ENCODE peak calls at places on chromosomes 16 and 17, in five cellular contexts. F, E, S, J and Z are unnamed samples.
A peak's percentile ranks its signal among the peaks of the same experiment; 100 is the strongest.

GRCh38 chr17:22273308-22273707 is 581.0 kb downstream of the KCNJ18 start:
- DNase-seq in F (no peak), E (no peak), S (no peak), J (no peak), Z (no peak)

GRCh38 chr17:57357830-57358426 is 101.6 kb downstream of the MSI2 start:
- DNase-seq in F (no peak), E (peak; percentile 33), S (no peak), J (no peak), Z (no peak)

GRCh38 chr17:50916708-50917417 is 50.7 kb upstream of the TOB1 start:
- DNase-seq in F (no peak), E (no peak), S (no peak), J (peak; percentile 58), Z (no peak)

GRCh38 chr16:89598199-89598598 is 15.2 kb upstream of the DPEP1 start:
- DNase-seq in F (no peak), E (no peak), S (no peak), J (no peak), Z (no peak)

GRCh38 chr17:41211845-41212466 is 14.5 kb upstream of the KRTAP9-2 start:
- DNase-seq in F (no peak), E (peak; percentile 22), S (no peak), J (no peak), Z (no peak)

GRCh38 chr16:15041260-15042011 is 14.4 kb downstream of the NTAN1 start:
- DNase-seq in F (peak; percentile 78), E (peak; percentile 78), S (no peak), J (peak; percentile 89), Z (peak; percentile 88)

GRCh38 chr17:75048396-75048933 is 1.4 kb downstream of the KCTD2 start:
- DNase-seq in F (peak; percentile 41), E (no peak), S (no peak), J (no peak), Z (no peak)

GRCh38 chr16:84053237-84053636 is 10.6 kb upstream of the SLC38A8 start:
- DNase-seq in F (no peak), E (peak; percentile 1), S (no peak), J (no peak), Z (peak; percentile 66)

GRCh38 chr17:62641101-62641500 is 13.6 kb downstream of the MRC2 start:
- DNase-seq in F (no peak), E (no peak), S (no peak), J (no peak), Z (no peak)

GRCh38 chr16:28188085-28188916 is 23.5 kb downstream of the XPO6 start:
- DNase-seq in F (no peak), E (no peak), S (no peak), J (no peak), Z (no peak)
- TF ChIP-seq EP300 in F (no peak), E (no peak), S (no peak), J (no peak), Z (no peak)

GRCh38 chr17:61219460-61219859 is 180.2 kb upstream of the TBX2 start:
- DNase-seq in F (no peak), E (no peak), S (peak; percentile 39), J (no peak), Z (no peak)
- TF ChIP-seq POLR2AphosphoS5 in F (no peak), E (peak; percentile 21), S (no peak), J (no peak), Z (no peak)

GRCh38 chr16:16062023-16062932 is 112.9 kb downstream of the ABCC1 start:
- DNase-seq in F (no peak), E (peak; percentile 19), S (no peak), J (no peak), Z (no peak)
- TF ChIP-seq EP300 in F (peak; percentile 87), E (peak; percentile 66), S (no peak), J (no peak), Z (peak; percentile 93)

GRCh38 chr17:30158896-30159625 is 42.4 kb downstream of the NSRP1 start:
- DNase-seq in F (no peak), E (no peak), S (no peak), J (no peak), Z (no peak)
- TF ChIP-seq POLR2AphosphoS5 in F (no peak), E (no peak), S (no peak), J (no peak), Z (no peak)

GRCh38 chr17:55925440-55925839 is 174.6 kb downstream of the PCTP start:
- DNase-seq in F (no peak), E (no peak), S (no peak), J (no peak), Z (no peak)

GRCh38 chr17:55926276-55926995 is 175.6 kb downstream of the PCTP start:
- DNase-seq in F (no peak), E (no peak), S (no peak), J (no peak), Z (no peak)

GRCh38 chr17:55931448-55931847 is 180.6 kb downstream of the PCTP start:
- DNase-seq in F (no peak), E (no peak), S (no peak), J (no peak), Z (no peak)

GRCh38 chr17:55930291-55930809 is 179.5 kb downstream of the PCTP start:
- DNase-seq in F (no peak), E (no peak), S (no peak), J (no peak), Z (no peak)
- TF ChIP-seq EP300 in F (no peak), E (no peak), S (no peak), J (no peak), Z (no peak)

DNA sequence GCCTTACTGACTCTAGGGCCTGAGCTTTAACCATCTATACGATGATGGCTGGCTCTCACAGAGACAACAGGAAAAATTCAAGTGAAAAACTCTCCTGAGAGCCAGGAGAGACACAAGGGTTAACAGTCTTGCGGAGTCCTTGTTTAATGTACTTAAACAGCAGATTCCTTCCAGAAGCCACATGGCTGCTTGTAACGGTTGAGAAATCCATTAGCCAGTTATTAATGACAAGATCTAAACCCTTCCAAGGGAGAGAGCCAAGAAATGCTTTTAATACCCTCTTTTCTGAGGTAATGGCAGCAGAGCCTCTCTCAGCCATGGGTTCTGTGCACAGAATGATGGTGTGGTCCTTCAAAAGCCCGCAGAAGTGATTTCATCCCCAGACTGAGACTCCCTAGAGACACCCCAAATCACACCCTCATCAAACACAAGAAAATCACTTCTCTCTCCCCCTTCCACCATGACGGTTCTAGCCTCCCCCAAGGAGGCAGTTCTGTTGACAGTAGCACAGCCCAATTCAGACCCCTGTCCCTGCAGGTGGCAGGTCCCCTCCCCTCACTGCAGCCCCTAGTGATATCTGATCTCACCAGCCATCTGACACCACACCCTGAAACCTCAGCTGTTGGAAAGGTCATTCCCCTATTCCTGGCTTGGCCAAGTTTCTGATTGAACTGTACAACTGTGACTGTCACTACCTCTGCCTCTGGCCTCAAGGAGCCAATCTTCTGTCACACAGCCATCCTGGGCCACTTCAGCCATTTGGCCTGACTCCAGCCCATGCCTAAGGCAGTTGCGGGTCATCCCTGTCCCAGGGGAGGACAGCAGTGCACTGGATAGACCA is 5.0 kb upstream of the ALDOA start:
- DNase-seq in F (no peak), E (no peak), S (no peak), J (no peak), Z (no peak)
- TF ChIP-seq POLR2AphosphoS5 in F (peak; percentile 47), E (no peak), S (no peak), J (no peak), Z (no peak)

GRCh38 chr16:10599626-10600025 is 19.2 kb upstream of the EMP2 start:
- DNase-seq in F (no peak), E (no peak), S (no peak), J (no peak), Z (no peak)

GRCh38 chr16:10598157-10598556 is 17.8 kb upstream of the EMP2 start:
- DNase-seq in F (peak; percentile 81), E (peak; percentile 88), S (no peak), J (no peak), Z (no peak)

GRCh38 chr16:10605636-10606035 is 25.2 kb upstream of the EMP2 start:
- DNase-seq in F (no peak), E (no peak), S (no peak), J (no peak), Z (no peak)

GRCh38 chr16:10600792-10601443 is 20.5 kb upstream of the EMP2 start:
- DNase-seq in F (no peak), E (no peak), S (no peak), J (peak; percentile 73), Z (no peak)

GRCh38 chr16:10601444-10602401 is 21.3 kb upstream of the EMP2 start:
- DNase-seq in F (no peak), E (peak; percentile 64), S (no peak), J (peak; percentile 30), Z (no peak)
- TF ChIP-seq EP300 in F (no peak), E (no peak), S (no peak), J (peak; percentile 62), Z (no peak)

GRCh38 chr16:81633147-81633619 is 145.9 kb upstream of the PLCG2 start:
- DNase-seq in F (no peak), E (no peak), S (no peak), J (no peak), Z (no peak)

GRCh38 chr16:81633680-81634379 is 145.3 kb upstream of the PLCG2 start:
- DNase-seq in F (no peak), E (no peak), S (no peak), J (no peak), Z (no peak)

GRCh38 chr16:81634380-81635121 is 144.5 kb upstream of the PLCG2 start:
- DNase-seq in F (no peak), E (no peak), S (no peak), J (no peak), Z (no peak)

GRCh38 chr16:81630632-81631026 is 148.5 kb upstream of the PLCG2 start:
- DNase-seq in F (no peak), E (no peak), S (no peak), J (no peak), Z (no peak)

DNA sequence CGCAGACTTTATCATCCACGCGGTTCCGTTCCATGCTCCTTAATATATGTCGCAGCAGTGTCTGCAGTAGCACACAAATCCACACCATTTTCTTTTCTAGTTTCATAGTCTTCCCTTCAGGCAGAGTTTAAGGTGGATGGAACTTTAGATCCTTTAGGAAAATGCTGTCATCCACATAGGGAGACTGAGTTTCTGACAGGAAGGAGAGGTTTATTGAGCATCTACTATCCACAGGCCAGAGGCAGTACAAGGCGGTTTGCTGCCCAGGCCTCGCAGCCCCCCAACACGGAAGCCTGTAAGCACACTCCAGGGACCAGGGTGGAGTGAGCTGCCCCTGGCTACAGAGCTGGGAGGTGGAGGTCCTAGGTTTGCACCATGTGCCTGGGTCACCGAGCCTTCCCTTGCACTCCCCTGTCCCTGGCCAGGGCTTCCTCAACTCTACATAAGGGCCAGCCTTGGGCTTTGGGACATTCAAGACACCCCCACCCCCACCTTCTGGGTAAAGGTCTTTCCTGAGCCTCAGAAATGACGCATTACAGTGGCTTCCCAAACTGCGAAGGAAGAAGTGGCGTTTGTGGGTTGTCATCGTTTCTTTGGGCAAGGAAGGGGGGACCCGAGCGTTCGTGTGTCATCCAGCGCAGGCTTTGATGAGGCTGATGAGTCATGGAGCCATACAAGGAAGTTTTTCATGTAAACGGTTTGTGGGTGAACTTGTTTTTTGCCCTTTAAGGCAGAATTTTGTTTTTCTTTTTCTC is 146.5 kb upstream of the PLCG2 start:
- DNase-seq in F (peak; percentile 49), E (peak; percentile 41), S (no peak), J (no peak), Z (no peak)
- TF ChIP-seq POLR2AphosphoS5 in F (no peak), E (no peak), S (no peak), J (peak; percentile 61), Z (no peak)